ENCODE peak calls at places on chromosomes 11 and 22, in nine cellular contexts. Y, P, N, A, H, M, O, F and E are unnamed samples.

GRCh38 chr11:110186456-110186855 is 93.3 kb downstream of the ZC3H12C start:
- DNase-seq in Y (no peak), P (no peak), N (no peak), A (no peak), H (no peak), M (no peak), O (no peak), F (no peak), E (no peak)

GRCh38 chr11:57460017-57460755 is at the start of gene RTN4RL2:
- DNase-seq in Y (peak; percentile 13), P (no peak), N (peak; percentile 13), A (no peak), H (peak; percentile 58), M (peak; percentile 30), O (peak; percentile 63), F (peak; percentile 14), E (peak; percentile 71)

GRCh38 chr11:75184757-75185156 is 33.9 kb downstream of the SLCO2B1 start:
- DNase-seq in Y (no peak), P (no peak), N (no peak), A (no peak), H (no peak), M (no peak), O (no peak), F (no peak), E (no peak)

GRCh38 chr22:41772645-41773044 is 27.8 kb upstream of the CCDC134 start:
- DNase-seq in Y (no peak), P (no peak), N (no peak), A (no peak), H (no peak), M (no peak), O (no peak), F (no peak), E (peak; percentile 56)

GRCh38 chr22:37148031-37148651 is 1.6 kb downstream of the IL2RB start:
- DNase-seq in Y (peak; percentile 35), P (no peak), N (no peak), A (no peak), H (no peak), M (no peak), O (no peak), F (no peak), E (no peak)

GRCh38 chr22:49535527-49536125 is 292.0 kb downstream of the BRD1 start:
- DNase-seq in Y (no peak), P (no peak), N (no peak), A (no peak), H (no peak), M (peak; percentile 7), O (no peak), F (no peak), E (no peak)

GRCh38 chr22:34669001-34669400 is 397.0 kb upstream of the ISX start:
- DNase-seq in Y (no peak), P (no peak), N (no peak), A (no peak), H (no peak), M (no peak), O (no peak), F (peak; percentile 51), E (no peak)

GRCh38 chr11:131685906-131686305 is 315.5 kb downstream of the NTM start:
- DNase-seq in Y (no peak), P (no peak), N (no peak), A (no peak), H (no peak), M (no peak), O (no peak), F (no peak), E (no peak)

GRCh38 chr11:86676533-86677154 is 4.2 kb upstream of the ME3 start:
- DNase-seq in Y (no peak), P (no peak), N (no peak), A (no peak), H (no peak), M (no peak), O (peak; percentile 39), F (no peak), E (no peak)

GRCh38 chr11:129950319-129951034 is 52.2 kb downstream of the PRDM10 start:
- DNase-seq in Y (no peak), P (no peak), N (no peak), A (no peak), H (peak; percentile 91), M (peak; percentile 65), O (no peak), F (peak; percentile 54), E (no peak)

GRCh38 chr11:34613462-34614183 is 7.3 kb upstream of the EHF start:
- DNase-seq in Y (no peak), P (no peak), N (no peak), A (no peak), H (no peak), M (no peak), O (no peak), F (no peak), E (no peak)

GRCh38 chr11:104106136-104106754 is 57.7 kb downstream of the PDGFD start:
- DNase-seq in Y (no peak), P (no peak), N (no peak), A (no peak), H (peak; percentile 65), M (no peak), O (no peak), F (peak; percentile 96), E (no peak)

GRCh38 chr11:123413636-123414035 is 16.4 kb upstream of the GRAMD1B start:
- DNase-seq in Y (no peak), P (peak; percentile 69), N (no peak), A (no peak), H (no peak), M (no peak), O (no peak), F (peak; percentile 25), E (no peak)

GRCh38 chr11:131683666-131684065 is 313.3 kb downstream of the NTM start:
- DNase-seq in Y (no peak), P (no peak), N (no peak), A (no peak), H (no peak), M (no peak), O (no peak), F (no peak), E (no peak)

GRCh38 chr11:104451193-104451592 is 287.2 kb upstream of the PDGFD start:
- DNase-seq in Y (no peak), P (no peak), N (no peak), A (no peak), H (peak; percentile 30), M (peak; percentile 20), O (no peak), F (no peak), E (no peak)